ENCODE peak calls at places on chromosome 1, in nine cellular contexts. Z, X, O, M, P, K, E, T and R are unnamed samples.

GRCh38 chr1:150696151-150696550 is 803 bp downstream of the GOLPH3L start:
- DNase-seq in T (no peak), E (no peak), X (no peak), M (no peak), P (peak), O (peak), Z (no peak), K (no peak), R (no peak)

GRCh38 chr1:7630378-7630777 is 140.7 kb upstream of the VAMP3 start:
- DNase-seq in P (no peak), M (no peak), Z (no peak), E (no peak), O (no peak), K (peak), T (peak), X (no peak), R (no peak)

GRCh38 chr1:153483776-153484175 is 23.3 kb upstream of the S100A7 start:
- DNase-seq in X (no peak), K (no peak), O (peak), M (no peak), E (no peak), Z (no peak), P (no peak), T (no peak), R (no peak)

GRCh38 chr1:192913683-192914082 is 104.8 kb downstream of the RGS2 start:
- DNase-seq in M (no peak), X (no peak), T (no peak), E (no peak), K (no peak), Z (no peak), O (peak), P (no peak), R (no peak)

GRCh38 chr1:201023517-201023902 is at the start of gene KIF21B:
- DNase-seq in E (peak), O (peak), X (no peak), K (peak), M (peak), T (peak), P (peak), Z (no peak), R (peak)

GRCh38 chr1:191240925-191241324 is 763.3 kb upstream of the BRINP3 start:
- DNase-seq in K (no peak), O (no peak), M (no peak), P (no peak), T (no peak), E (no peak), X (no peak), Z (no peak), R (no peak)

GRCh38 chr1:26288311-26288941 is 8.5 kb downstream of the SH3BGRL3 start:
- DNase-seq in M (peak), K (no peak), E (peak), Z (no peak), T (peak), O (no peak), P (no peak), X (no peak), R (no peak)

GRCh38 chr1:62314951-62315350 is 4.3 kb downstream of the KANK4 start:
- DNase-seq in E (no peak), T (no peak), P (no peak), M (no peak), Z (no peak), O (no peak), X (no peak), K (no peak), R (no peak)

GRCh38 chr1:110674337-110675059 is at the start of gene KCNA3:
- DNase-seq in Z (no peak), K (peak), X (no peak), P (no peak), E (peak), M (no peak), O (peak), T (peak), R (no peak)

GRCh38 chr1:162682013-162682419 is 49.8 kb downstream of the DDR2 start:
- DNase-seq in O (no peak), T (no peak), K (no peak), Z (no peak), E (no peak), X (no peak), P (peak), M (no peak), R (no peak)

GRCh38 chr1:28973850-28974841 is 59.8 kb downstream of the EPB41 start:
- DNase-seq in X (no peak), K (peak), Z (no peak), M (no peak), E (no peak), O (no peak), P (no peak), T (no peak), R (no peak)

GRCh38 chr1:197103295-197103694 is 36.2 kb upstream of the F13B start:
- DNase-seq in M (no peak), T (no peak), P (peak), K (no peak), E (no peak), O (no peak), X (no peak), Z (no peak), R (no peak)

GRCh38 chr1:232915212-232915611 is 35.2 kb upstream of the NTPCR start:
- DNase-seq in P (no peak), X (no peak), T (no peak), O (no peak), Z (no peak), E (no peak), K (no peak), M (no peak), R (no peak)

GRCh38 chr1:168136709-168137514 is at the start of gene GPR161:
- DNase-seq in E (peak), T (no peak), Z (no peak), X (peak), O (peak), P (peak), M (peak), K (peak), R (peak)

GRCh38 chr1:101247404-101248287 is 10.8 kb downstream of the S1PR1 start:
- DNase-seq in K (no peak), O (no peak), E (no peak), Z (no peak), X (no peak), P (no peak), M (no peak), T (no peak), R (no peak)

GRCh38 chr1:28914228-28915035 is at the start of gene EPB41:
- DNase-seq in O (peak), X (peak), E (peak), T (peak), Z (peak), K (peak), P (peak), M (peak), R (peak)

GRCh38 chr1:243851129-243851756 is 1.2 kb upstream of the AKT3 start:
- DNase-seq in E (no peak), M (no peak), X (no peak), K (no peak), T (no peak), P (no peak), O (no peak), Z (no peak), R (peak)

GRCh38 chr1:7280257-7280656 is 490.8 kb upstream of the VAMP3 start:
- DNase-seq in X (peak), O (no peak), M (no peak), T (no peak), P (no peak), E (no peak), Z (no peak), K (no peak), R (no peak)

GRCh38 chr1:25837253-25837875 is 17.6 kb downstream of the MTFR1L start:
- DNase-seq in X (no peak), E (no peak), O (peak), M (no peak), K (no peak), Z (no peak), T (no peak), P (no peak), R (no peak)

GRCh38 chr1:112513112-112513870 is 4.5 kb downstream of the WNT2B start:
- DNase-seq in T (peak), K (no peak), O (no peak), X (no peak), P (no peak), E (peak), Z (no peak), M (no peak), R (no peak)

GRCh38 chr1:198168180-198168579 is 11.4 kb downstream of the NEK7 start:
- DNase-seq in M (peak), K (no peak), Z (no peak), P (no peak), E (no peak), X (no peak), T (no peak), O (no peak), R (no peak)

GRCh38 chr1:112866151-112866550 is 89.8 kb downstream of the SLC16A1 start:
- DNase-seq in T (no peak), K (no peak), M (no peak), X (no peak), O (no peak), Z (no peak), P (peak), E (no peak), R (no peak)

GRCh38 chr1:204150702-204151561 is 912 bp downstream of the ETNK2 start:
- DNase-seq in E (no peak), Z (no peak), K (no peak), X (no peak), P (no peak), T (no peak), O (peak), M (no peak), R (peak)

GRCh38 chr1:98926597-98926996 is 78.1 kb downstream of the PLPPR5 start:
- DNase-seq in T (no peak), K (no peak), M (no peak), Z (no peak), E (no peak), O (no peak), X (no peak), P (no peak), R (no peak)

GRCh38 chr1:67931198-67931597 is 97.9 kb upstream of the GNG12 start:
- DNase-seq in Z (no peak), T (no peak), E (no peak), X (no peak), P (no peak), M (no peak), O (no peak), K (no peak), R (no peak)

GRCh38 chr1:165207774-165208359 is 148.6 kb downstream of the LMX1A start:
- DNase-seq in K (no peak), Z (no peak), X (no peak), E (no peak), T (no peak), O (no peak), P (no peak), M (peak), R (no peak)

GRCh38 chr1:193183019-193183643 is 3.3 kb downstream of the B3GALT2 start:
- DNase-seq in E (no peak), O (peak), K (peak), X (no peak), T (no peak), Z (no peak), M (peak), P (peak), R (peak)

DNA sequence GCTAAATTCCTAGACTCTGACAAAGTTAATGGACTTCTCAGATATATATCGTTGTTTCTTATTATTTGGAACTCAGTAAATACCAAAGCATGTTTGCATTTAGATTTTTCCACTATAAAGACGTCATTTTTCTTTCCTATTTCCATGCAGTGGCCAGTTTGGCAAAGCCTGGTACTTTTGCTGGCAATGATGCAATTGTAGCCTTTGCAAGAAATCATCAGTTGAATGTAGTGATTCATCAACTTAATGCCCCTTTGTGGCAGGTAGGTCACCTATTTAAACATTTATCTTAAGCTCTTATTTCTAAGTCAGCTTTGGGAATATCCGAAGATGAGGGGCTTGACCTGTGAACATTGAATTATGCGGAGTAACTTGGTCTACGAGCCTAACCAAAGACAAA is 12.0 kb downstream of the OTUD3 start:
- DNase-seq in P (peak), E (no peak), Z (no peak), K (no peak), T (no peak), M (no peak), O (no peak), X (no peak), R (no peak)
- H3K27ac ChIP-seq in P (no peak), E (no peak), Z (no peak), K (no peak), T (no peak), M (no peak), O (no peak), X (no peak), R (no peak)

DNA sequence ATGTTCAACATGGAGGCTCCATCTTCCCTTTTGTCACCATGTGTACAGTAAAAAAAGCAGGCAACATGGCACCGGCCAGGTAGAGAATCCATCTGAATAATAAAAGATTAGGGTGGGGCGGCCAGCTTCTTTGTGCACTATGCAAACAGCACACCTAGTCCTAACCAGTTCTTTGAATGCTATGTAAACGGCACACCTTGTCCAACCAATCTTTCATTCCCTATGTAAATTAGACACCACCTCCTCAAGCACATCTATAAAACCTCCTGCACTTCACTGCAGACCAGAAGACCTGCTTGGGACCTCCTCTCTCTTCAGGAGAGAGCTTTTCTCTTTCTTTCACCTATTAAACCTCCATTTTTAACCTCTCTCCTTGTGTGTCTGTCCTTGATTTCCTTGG is 28.2 kb downstream of the TFB2M start:
- DNase-seq in X (no peak), K (no peak), M (no peak), E (peak), T (peak), P (no peak), O (no peak), Z (no peak), R (peak)
- TF ChIP-seq POLR2AphosphoS5 in X (no peak), K (no peak), M (no peak), E (peak), T (no peak), P (no peak), O (no peak), Z (no peak), R (peak)

GRCh38 chr1:235330918-235331285 is 2.5 kb downstream of the GGPS1 start:
- DNase-seq in T (no peak), X (no peak), O (no peak), Z (no peak), E (no peak), K (no peak), P (no peak), M (no peak), R (no peak)
- H3K4me3 ChIP-seq in T (no peak), X (no peak), O (peak), Z (peak), E (no peak), K (peak), P (no peak), M (peak), R (no peak)

GRCh38 chr1:96596226-96596625 is 125.4 kb upstream of the PTBP2 start:
- DNase-seq in P (peak), O (peak), Z (peak), T (no peak), M (peak), X (no peak), K (peak), E (no peak), R (no peak)
- H3K27ac ChIP-seq in P (no peak), O (no peak), Z (no peak), T (no peak), M (no peak), X (no peak), K (no peak), E (no peak), R (no peak)

GRCh38 chr1:92484472-92485373 is 2.0 kb downstream of the GFI1 start:
- DNase-seq in Z (no peak), E (peak), P (peak), T (no peak), O (peak), K (peak), M (no peak), X (no peak), R (no peak)
- TF ChIP-seq POLR2AphosphoS5 in Z (no peak), E (no peak), P (no peak), T (peak), O (no peak), K (no peak), M (no peak), X (no peak), R (no peak)

GRCh38 chr1:231188768-231189167 is 26.9 kb downstream of the TRIM67 start:
- DNase-seq in E (no peak), T (no peak), K (no peak), X (no peak), P (no peak), M (no peak), Z (no peak), O (no peak), R (no peak)

GRCh38 chr1:231187556-231187955 is 25.7 kb downstream of the TRIM67 start:
- DNase-seq in T (no peak), M (no peak), O (no peak), K (no peak), P (no peak), Z (no peak), X (no peak), E (no peak), R (no peak)

GRCh38 chr1:231189683-231190270 is 27.9 kb downstream of the TRIM67 start:
- DNase-seq in M (no peak), P (no peak), K (no peak), X (no peak), O (no peak), Z (no peak), E (no peak), T (no peak), R (no peak)

GRCh38 chr1:231186356-231187115 is 24.7 kb downstream of the TRIM67 start:
- DNase-seq in X (no peak), P (no peak), M (no peak), O (no peak), E (no peak), T (no peak), K (no peak), Z (no peak), R (no peak)

GRCh38 chr1:231188072-231188471 is 26.2 kb downstream of the TRIM67 start:
- DNase-seq in M (no peak), X (no peak), E (no peak), O (no peak), K (no peak), Z (no peak), P (no peak), T (no peak), R (no peak)
- H3K4me3 ChIP-seq in M (no peak), X (no peak), E (no peak), O (no peak), K (no peak), Z (no peak), P (no peak), T (no peak), R (no peak)